ENCODE peak calls at places on chromosomes 1 and 21, in eight cellular contexts. N is IMR-90; H is stimulated activated CD8-positive, alpha-beta memory T cell treated with anti-CD3 and anti-CD28 coated beads, Interleukin-2, amount 100 ng/mL, for 1 hour; Q is HL-60; V is stimulated activated CD4-positive, alpha-beta T cell treated with anti-CD3 and anti-CD28 coated beads, TNF-alpha, amount 100 ng/mL, for 4 hours; P is BJ; E is dermis microvascular lymphatic vessel endothelial cell; K is right cardiac atrium. B is an unnamed sample.

GRCh38 chr21:46152939-46153258 is 2.5 kb downstream of the FTCD start:
- DNase-seq in N (no peak), H (no peak), Q (no peak), V (no peak), P (no peak), E (no peak), K (peak), B (no peak)

GRCh38 chr21:43775795-43776430 is at the start of gene CSTB:
- DNase-seq in N (peak), H (peak), Q (peak), V (peak), P (no peak), E (peak), K (peak), B (no peak)

GRCh38 chr1:4171480-4172450 is 271.7 kb upstream of the C1orf174 start:
- DNase-seq in N (no peak), H (no peak), Q (no peak), V (no peak), P (no peak), E (no peak), K (no peak), B (no peak)

GRCh38 chr21:38950388-38951094 is 144.8 kb downstream of the ETS2 start:
- DNase-seq in N (peak), H (no peak), Q (no peak), V (no peak), P (no peak), E (no peak), K (no peak), B (no peak)

GRCh38 chr1:29496701-29497100 is 260.4 kb downstream of the PTPRU start:
- DNase-seq in N (no peak), H (no peak), Q (no peak), V (no peak), P (no peak), E (no peak), K (no peak), B (no peak)

GRCh38 chr1:209398330-209398991 is 185.1 kb upstream of the CAMK1G start:
- DNase-seq in N (peak), H (no peak), Q (no peak), V (no peak), P (peak), E (no peak), K (peak), B (no peak)

GRCh38 chr21:34179204-34179935 is 106.0 kb downstream of the MRPS6 start:
- DNase-seq in N (no peak), H (no peak), Q (no peak), V (no peak), P (no peak), E (no peak), K (no peak), B (no peak)

GRCh38 chr1:61808321-61808720 is 66.0 kb downstream of the PATJ start:
- DNase-seq in N (no peak), H (no peak), Q (no peak), V (no peak), P (no peak), E (no peak), K (no peak), B (no peak)

GRCh38 chr1:106787511-106787910 is 269.0 kb upstream of the PRMT6 start:
- DNase-seq in N (no peak), H (no peak), Q (no peak), V (no peak), P (no peak), E (no peak), K (no peak), B (no peak)

GRCh38 chr21:16752109-16752508 is 760.7 kb upstream of the CXADR start:
- DNase-seq in N (no peak), H (no peak), Q (no peak), V (no peak), P (no peak), E (no peak), K (no peak), B (no peak)

GRCh38 chr1:113109908-113110554 is 37.0 kb downstream of the LRIG2 start:
- DNase-seq in N (peak), H (no peak), Q (no peak), V (no peak), P (peak), E (peak), K (no peak), B (peak)

GRCh38 chr1:96206451-96206850 is 515.1 kb upstream of the PTBP2 start:
- DNase-seq in N (no peak), H (no peak), Q (no peak), V (no peak), P (no peak), E (no peak), K (no peak), B (no peak)

GRCh38 chr1:94270801-94271203 is 33.4 kb upstream of the ARHGAP29 start:
- DNase-seq in N (peak), H (no peak), Q (no peak), V (no peak), P (no peak), E (peak), K (no peak), B (no peak)